ENCODE peak calls at places on chromosomes 2 and 18, in seven cellular contexts. T, G, X, E, K, F and L are unnamed samples.

GRCh38 chr2:85602476-85603234 is at the start of gene TMEM150A:
- DNase-seq in T (peak; percentile 92), G (peak; percentile 94), X (peak; percentile 88), E (peak; percentile 91), K (peak; percentile 94), F (peak; percentile 92), L (peak; percentile 85)

GRCh38 chr2:1685957-1686783 is 58.1 kb downstream of the PXDN start:
- DNase-seq in T (no peak), G (peak; percentile 74), X (no peak), E (peak; percentile 91), K (peak; percentile 30), F (no peak), L (no peak)

GRCh38 chr2:216101109-216101508 is 8.0 kb upstream of the XRCC5 start:
- DNase-seq in T (no peak), G (peak; percentile 6), X (no peak), E (no peak), K (no peak), F (no peak), L (no peak)

GRCh38 chr2:241007880-241008710 is 9.7 kb downstream of the SNED1 start:
- DNase-seq in T (no peak), G (peak; percentile 49), X (no peak), E (no peak), K (no peak), F (no peak), L (no peak)

GRCh38 chr2:170648037-170648436 is 67.1 kb upstream of the SP5 start:
- DNase-seq in T (no peak), G (no peak), X (no peak), E (no peak), K (no peak), F (no peak), L (no peak)

GRCh38 chr2:99111945-99112344 is 29.6 kb upstream of the C2orf15 start:
- DNase-seq in T (no peak), G (no peak), X (no peak), E (no peak), K (no peak), F (no peak), L (no peak)

GRCh38 chr2:37775908-37776250 is 104.4 kb upstream of the CDC42EP3 start:
- DNase-seq in T (no peak), G (peak; percentile 50), X (no peak), E (no peak), K (peak; percentile 65), F (no peak), L (peak; percentile 89)

GRCh38 chr2:95062716-95063400 is 37.4 kb downstream of the MAL start:
- DNase-seq in T (no peak), G (peak; percentile 62), X (no peak), E (peak; percentile 56), K (no peak), F (no peak), L (no peak)

GRCh38 chr2:113697516-113697915 is 58.9 kb downstream of the SLC35F5 start:
- DNase-seq in T (no peak), G (no peak), X (no peak), E (no peak), K (no peak), F (no peak), L (no peak)

GRCh38 chr18:48412339-48412929 is 3.3 kb upstream of the ZBTB7C start:
- DNase-seq in T (peak; percentile 27), G (peak; percentile 84), X (peak; percentile 61), E (peak; percentile 41), K (peak; percentile 10), F (peak; percentile 36), L (peak; percentile 20)

GRCh38 chr2:226743911-226744310 is 55.7 kb downstream of the IRS1 start:
- DNase-seq in T (no peak), G (no peak), X (no peak), E (no peak), K (no peak), F (no peak), L (no peak)

GRCh38 chr2:41972179-41972578 is 75.6 kb upstream of the PKDCC start:
- DNase-seq in T (no peak), G (peak; percentile 41), X (no peak), E (no peak), K (no peak), F (no peak), L (no peak)

GRCh38 chr2:231621051-231621879 is 28.6 kb downstream of the TEX44 start:
- DNase-seq in T (no peak), G (peak; percentile 90), X (no peak), E (peak; percentile 55), K (no peak), F (no peak), L (no peak)

GRCh38 chr2:108965540-108966299 is 23.3 kb downstream of the EDAR start:
- DNase-seq in T (no peak), G (no peak), X (no peak), E (peak; percentile 53), K (no peak), F (no peak), L (no peak)

GRCh38 chr18:48820483-48821250 is 130.1 kb downstream of the SMAD7 start:
- DNase-seq in T (no peak), G (peak; percentile 28), X (no peak), E (no peak), K (no peak), F (peak; percentile 70), L (no peak)

GRCh38 chr2:106201656-106202055 is 7.6 kb upstream of the UXS1 start:
- DNase-seq in T (no peak), G (no peak), X (no peak), E (no peak), K (no peak), F (no peak), L (no peak)

GRCh38 chr2:17375262-17375661 is 143.0 kb downstream of the RAD51AP2 start:
- DNase-seq in T (no peak), G (no peak), X (no peak), E (no peak), K (no peak), F (no peak), L (no peak)

GRCh38 chr2:70305531-70305930 is 3.7 kb upstream of the FAM136A start:
- DNase-seq in T (no peak), G (peak; percentile 63), X (no peak), E (no peak), K (no peak), F (no peak), L (no peak)

DNA sequence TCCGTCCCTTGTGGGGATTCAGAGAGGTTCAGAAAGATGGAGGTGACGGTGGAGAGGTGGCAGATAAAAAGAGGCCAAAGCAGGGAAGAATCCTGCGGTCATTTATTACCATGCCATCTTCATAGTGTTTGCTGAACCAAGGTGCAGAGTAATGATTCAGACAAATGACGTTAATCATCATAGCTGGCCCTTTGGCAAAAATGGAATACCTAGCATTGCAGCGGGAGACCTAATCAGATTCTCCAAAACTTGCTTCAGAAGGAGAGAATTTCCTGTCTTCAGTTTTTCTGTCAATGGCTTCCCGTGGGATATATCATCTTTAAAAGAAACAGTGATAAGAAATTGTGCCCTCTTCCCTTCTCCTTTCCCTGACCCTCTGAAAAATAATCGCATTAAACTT is 175.4 kb downstream of the PTGR3 start:
- DNase-seq in T (no peak), G (no peak), X (no peak), E (no peak), K (no peak), F (no peak), L (no peak)
- H3K4me3 ChIP-seq in T (no peak overlapping the region), G (no peak overlapping the region), X (no peak overlapping the region), E (no peak overlapping the region), K (no peak overlapping the region), F (no peak overlapping the region), L (no peak overlapping the region)

DNA sequence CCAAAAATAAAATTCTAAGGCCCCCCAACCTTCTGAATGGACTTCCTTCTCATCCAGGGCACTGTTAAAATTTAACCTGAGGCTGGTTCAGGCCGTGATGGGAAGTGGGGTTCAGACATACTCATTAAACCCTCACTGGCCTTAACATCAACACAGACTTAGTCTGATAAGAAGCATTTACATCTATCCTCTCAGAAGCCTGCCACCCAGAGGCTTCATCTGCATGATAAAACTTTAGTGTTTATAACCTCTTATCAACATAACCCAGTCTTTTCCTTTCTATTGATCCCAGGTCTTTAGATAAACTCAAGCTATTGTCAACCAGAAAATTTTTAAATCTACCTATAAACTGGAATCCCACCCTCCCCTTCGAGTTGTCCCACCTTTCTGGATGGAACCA is 22.4 kb downstream of the ITSN2 start:
- DNase-seq in T (no peak), G (no peak), X (no peak), E (no peak), K (no peak), F (no peak), L (no peak)
- TF ChIP-seq CTCF in T (peak; percentile 42), G (peak; percentile 45), X (peak; percentile 11), E (no peak), K (no peak), F (peak; percentile 33), L (no peak)

GRCh38 chr2:66446924-66447323 is 12.0 kb downstream of the MEIS1 start:
- DNase-seq in T (no peak), G (no peak), X (no peak), E (no peak), K (no peak), F (no peak), L (peak; percentile 67)
- H3K4me3 ChIP-seq in T (no peak overlapping the region), G (peak overlapping the region; percentile 71), X (no peak overlapping the region), E (no peak overlapping the region), K (peak overlapping the region; percentile 72), F (no peak overlapping the region), L (peak overlapping the region; percentile 71)

DNA sequence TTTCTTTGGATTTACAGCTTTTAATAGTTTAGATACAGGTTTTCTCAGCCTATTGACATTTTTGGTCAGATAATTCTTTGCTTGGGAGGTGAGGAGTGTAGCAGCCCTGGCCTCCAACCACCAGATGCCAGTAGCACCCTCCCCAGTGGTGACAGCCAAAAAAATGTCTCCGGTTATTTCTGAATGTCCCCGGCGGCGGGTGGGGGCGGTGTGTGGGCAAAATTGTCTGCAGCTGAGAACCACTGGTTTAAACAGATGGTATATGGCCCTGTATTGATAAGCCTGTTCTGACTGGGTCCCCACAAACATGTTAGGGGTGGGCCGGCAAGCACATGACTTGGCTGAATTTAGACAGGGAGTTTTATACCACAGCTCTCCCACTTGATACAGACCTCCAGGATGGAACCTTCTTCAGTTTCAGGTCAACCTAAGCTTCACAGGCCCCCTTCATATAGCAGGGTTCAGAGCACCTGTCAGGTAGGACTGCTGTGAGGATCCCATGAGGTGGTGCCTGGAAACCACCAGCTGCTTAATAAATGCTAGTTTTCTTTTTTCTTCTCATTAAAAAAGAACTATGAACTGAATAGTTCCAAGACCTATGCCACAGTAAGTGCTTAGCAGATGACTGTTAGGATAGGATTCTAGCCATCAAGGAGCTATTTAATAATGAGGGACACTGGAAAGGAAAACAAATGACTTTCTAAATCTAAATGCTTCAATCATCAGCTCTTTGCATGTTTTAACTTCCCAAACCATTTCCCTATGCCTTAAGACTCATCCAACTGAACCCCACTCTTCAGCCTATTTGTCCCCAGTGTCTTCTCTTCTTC is 18.1 kb downstream of the LPIN2 start:
- DNase-seq in T (peak; percentile 91), G (peak; percentile 73), X (no peak), E (no peak), K (no peak), F (peak; percentile 69), L (no peak)
- TF ChIP-seq CTCF in T (peak; percentile 95), G (peak; percentile 69), X (peak; percentile 7), E (peak; percentile 57), K (no peak), F (peak; percentile 86), L (no peak)